ENCODE peak calls at places on chromosomes 11 and 22, in six cellular contexts. One of them, this sample, is unnamed.

GRCh38 chr11:47354913-47355282 is 2.4 kb upstream of the MYBPC3 start:
- DNase-seq in mesendoderm: no peak
- DNase-seq in CD4-positive, CD25-positive, alpha-beta regulatory T cell: no peak
- DNase-seq in colonic mucosa: no peak
- DNase-seq in kidney: no peak
- DNase-seq in fibroblast of the conjunctiva: no peak
- DNase-seq in this sample: no peak

GRCh38 chr22:49951986-49952896 is 8.3 kb upstream of the PIM3 start:
- DNase-seq in kidney: no peak
- DNase-seq in mesendoderm: peak
- DNase-seq in fibroblast of the conjunctiva: no peak
- DNase-seq in CD4-positive, CD25-positive, alpha-beta regulatory T cell: no peak
- DNase-seq in colonic mucosa: no peak
- DNase-seq in this sample: no peak

GRCh38 chr11:99803501-99803900 is 782.8 kb downstream of the CNTN5 start:
- DNase-seq in kidney: no peak
- DNase-seq in fibroblast of the conjunctiva: no peak
- DNase-seq in colonic mucosa: no peak
- DNase-seq in mesendoderm: peak
- DNase-seq in CD4-positive, CD25-positive, alpha-beta regulatory T cell: no peak
- DNase-seq in this sample: no peak

GRCh38 chr11:45765836-45766235 is 39.1 kb upstream of the SLC35C1 start:
- DNase-seq in CD4-positive, CD25-positive, alpha-beta regulatory T cell: no peak
- DNase-seq in colonic mucosa: no peak
- DNase-seq in kidney: no peak
- DNase-seq in mesendoderm: no peak
- DNase-seq in fibroblast of the conjunctiva: no peak
- DNase-seq in this sample: no peak

GRCh38 chr11:12717851-12718291 is 43.6 kb downstream of the TEAD1 start:
- DNase-seq in mesendoderm: no peak
- DNase-seq in fibroblast of the conjunctiva: no peak
- DNase-seq in CD4-positive, CD25-positive, alpha-beta regulatory T cell: no peak
- DNase-seq in kidney: no peak
- DNase-seq in colonic mucosa: no peak
- DNase-seq in this sample: no peak

GRCh38 chr11:119085523-119085878 is 820 bp downstream of the HMBS start:
- DNase-seq in colonic mucosa: peak
- DNase-seq in fibroblast of the conjunctiva: no peak
- DNase-seq in kidney: no peak
- DNase-seq in CD4-positive, CD25-positive, alpha-beta regulatory T cell: no peak
- DNase-seq in mesendoderm: no peak
- DNase-seq in this sample: no peak

GRCh38 chr22:29625090-29625825 is 21.8 kb downstream of the NF2 start:
- DNase-seq in colonic mucosa: peak
- DNase-seq in mesendoderm: peak
- DNase-seq in CD4-positive, CD25-positive, alpha-beta regulatory T cell: peak
- DNase-seq in kidney: no peak
- DNase-seq in fibroblast of the conjunctiva: peak
- DNase-seq in this sample: peak

GRCh38 chr11:61072316-61073109 is 29.8 kb upstream of the CD5 start:
- DNase-seq in mesendoderm: no peak
- DNase-seq in kidney: peak
- DNase-seq in fibroblast of the conjunctiva: no peak
- DNase-seq in colonic mucosa: no peak
- DNase-seq in CD4-positive, CD25-positive, alpha-beta regulatory T cell: no peak
- DNase-seq in this sample: peak

GRCh38 chr11:117443269-117444186 is 115.9 kb downstream of the CEP164 start:
- DNase-seq in kidney: peak
- DNase-seq in mesendoderm: peak
- DNase-seq in fibroblast of the conjunctiva: no peak
- DNase-seq in CD4-positive, CD25-positive, alpha-beta regulatory T cell: no peak
- DNase-seq in colonic mucosa: peak
- DNase-seq in this sample: peak

GRCh38 chr11:70761094-70761905 is 363.0 kb downstream of the CTTN start:
- DNase-seq in fibroblast of the conjunctiva: no peak
- DNase-seq in mesendoderm: no peak
- DNase-seq in kidney: no peak
- DNase-seq in CD4-positive, CD25-positive, alpha-beta regulatory T cell: no peak
- DNase-seq in colonic mucosa: no peak
- DNase-seq in this sample: no peak

GRCh38 chr22:28244760-28245159 is 325.7 kb upstream of the PITPNB start:
- DNase-seq in colonic mucosa: no peak
- DNase-seq in mesendoderm: no peak
- DNase-seq in CD4-positive, CD25-positive, alpha-beta regulatory T cell: no peak
- DNase-seq in fibroblast of the conjunctiva: no peak
- DNase-seq in kidney: no peak
- DNase-seq in this sample: no peak

GRCh38 chr11:66111158-66111557 is 41.1 kb downstream of the PACS1 start:
- DNase-seq in mesendoderm: no peak
- DNase-seq in colonic mucosa: no peak
- DNase-seq in kidney: no peak
- DNase-seq in fibroblast of the conjunctiva: no peak
- DNase-seq in CD4-positive, CD25-positive, alpha-beta regulatory T cell: no peak
- DNase-seq in this sample: no peak

GRCh38 chr11:103051986-103052385 is 40.0 kb downstream of the DCUN1D5 start:
- DNase-seq in CD4-positive, CD25-positive, alpha-beta regulatory T cell: no peak
- DNase-seq in kidney: no peak
- DNase-seq in mesendoderm: no peak
- DNase-seq in colonic mucosa: no peak
- DNase-seq in fibroblast of the conjunctiva: no peak
- DNase-seq in this sample: no peak

GRCh38 chr11:114846040-114846791 is 167.9 kb downstream of the NXPE2 start:
- DNase-seq in CD4-positive, CD25-positive, alpha-beta regulatory T cell: no peak
- DNase-seq in kidney: no peak
- DNase-seq in colonic mucosa: no peak
- DNase-seq in fibroblast of the conjunctiva: no peak
- DNase-seq in mesendoderm: peak
- DNase-seq in this sample: no peak

GRCh38 chr11:118634435-118635236 is 27.2 kb downstream of the PHLDB1 start:
- DNase-seq in colonic mucosa: peak
- DNase-seq in mesendoderm: peak
- DNase-seq in kidney: peak
- DNase-seq in fibroblast of the conjunctiva: peak
- DNase-seq in CD4-positive, CD25-positive, alpha-beta regulatory T cell: no peak
- DNase-seq in this sample: peak

GRCh38 chr11:61362542-61362875 is 335 bp downstream of the TMEM138 start:
- DNase-seq in fibroblast of the conjunctiva: no peak
- DNase-seq in colonic mucosa: peak
- DNase-seq in kidney: no peak
- DNase-seq in CD4-positive, CD25-positive, alpha-beta regulatory T cell: peak
- DNase-seq in mesendoderm: no peak
- DNase-seq in this sample: no peak

GRCh38 chr22:17917490-17917983 is 106.8 kb downstream of the MICAL3 start:
- DNase-seq in CD4-positive, CD25-positive, alpha-beta regulatory T cell: no peak
- DNase-seq in mesendoderm: no peak
- DNase-seq in kidney: no peak
- DNase-seq in colonic mucosa: peak
- DNase-seq in fibroblast of the conjunctiva: no peak
- DNase-seq in this sample: peak

GRCh38 chr11:121762820-121763219 is 310.1 kb upstream of the SORL1-AS1 start:
- DNase-seq in kidney: peak
- DNase-seq in colonic mucosa: no peak
- DNase-seq in CD4-positive, CD25-positive, alpha-beta regulatory T cell: no peak
- DNase-seq in fibroblast of the conjunctiva: no peak
- DNase-seq in mesendoderm: peak
- DNase-seq in this sample: no peak

This sample was measured in sigmoid colon.